ENCODE peak calls at places on chromosomes 13 and 19, in ten cellular contexts. K is cardiac muscle cell, Q is IMR-90, J is ascending aorta, V is BE2C, S is heart right ventricle, Y is endothelial cell of umbilical vein, L is gastrocnemius medialis, N is colonic mucosa, W is K562. M is an unnamed sample.
A peak's percentile ranks its signal among the peaks of the same experiment; 100 is the strongest.

GRCh38 chr13:79228972-79229371 is 177.1 kb downstream of the RBM26 start:
- DNase-seq in Q (no peak), L (no peak), J (no peak), Y (no peak), W (no peak), K (no peak), V (no peak), N (no peak), S (no peak), M (no peak)

GRCh38 chr19:17058236-17058635 is 17.0 kb downstream of the HAUS8 start:
- DNase-seq in L (no peak), Q (peak; percentile 46), W (no peak), J (no peak), Y (no peak), K (peak; percentile 51), N (no peak), V (no peak), S (no peak), M (no peak)

GRCh38 chr19:51531349-51532315 is at the start of gene SIGLEC6:
- DNase-seq in W (no peak), Q (no peak), N (peak; percentile 30), Y (no peak), S (peak; percentile 20), J (peak; percentile 44), V (no peak), K (no peak), L (peak; percentile 28), M (no peak)

GRCh38 chr19:8251025-8251472 is 41.9 kb downstream of the CERS4 start:
- DNase-seq in J (no peak), V (no peak), Q (peak; percentile 11), Y (no peak), W (no peak), S (peak; percentile 86), K (peak; percentile 58), L (peak; percentile 48), N (no peak), M (no peak)

GRCh38 chr13:29496241-29496712 is 99.2 kb downstream of the SLC7A1 start:
- DNase-seq in J (peak; percentile 36), W (no peak), S (peak; percentile 31), Y (no peak), N (no peak), Q (no peak), L (no peak), K (peak; percentile 32), V (no peak), M (no peak)

GRCh38 chr19:1474011-1474764 is 4.8 kb downstream of the C19orf25 start:
- DNase-seq in Y (no peak), V (no peak), Q (peak; percentile 35), K (no peak), L (no peak), N (no peak), S (no peak), J (no peak), W (no peak), M (no peak)

GRCh38 chr19:41638624-41639023 is 11.8 kb upstream of the CEACAM4 start:
- DNase-seq in Q (no peak), K (no peak), S (no peak), V (no peak), W (no peak), Y (no peak), L (no peak), J (no peak), N (no peak), M (no peak)

GRCh38 chr13:67351915-67352314 is 121.8 kb upstream of the PCDH9 start:
- DNase-seq in Q (peak; percentile 44), K (peak; percentile 18), W (no peak), L (no peak), Y (no peak), V (no peak), S (no peak), N (no peak), J (no peak), M (no peak)

GRCh38 chr13:28347456-28348371 is 147.2 kb downstream of the FLT1 start:
- DNase-seq in V (peak; percentile 57), L (no peak), Y (no peak), W (peak; percentile 32), J (no peak), K (no peak), N (no peak), S (no peak), Q (no peak), M (no peak)

GRCh38 chr13:106176103-106176502 is 359.4 kb downstream of the EFNB2 start:
- DNase-seq in K (peak; percentile 13), S (no peak), Y (no peak), W (no peak), L (no peak), V (no peak), J (no peak), Q (peak; percentile 78), N (no peak), M (no peak)

GRCh38 chr13:38872693-38873092 is 117.9 kb downstream of the STOML3 start:
- DNase-seq in Y (peak; percentile 21), S (peak; percentile 24), W (peak; percentile 39), V (peak; percentile 61), N (no peak), L (peak; percentile 18), J (no peak), K (peak; percentile 57), Q (peak; percentile 5), M (no peak)

GRCh38 chr19:45152504-45153338 is 8.1 kb downstream of the NKPD1 start:
- DNase-seq in L (peak; percentile 23), S (peak; percentile 42), J (no peak), Y (peak; percentile 48), V (peak; percentile 58), N (peak; percentile 48), Q (peak; percentile 40), W (no peak), K (peak; percentile 72), M (peak; percentile 45)

GRCh38 chr13:98523455-98524102 is 53.3 kb downstream of the STK24 start:
- DNase-seq in K (no peak), L (no peak), N (no peak), Q (no peak), W (no peak), V (no peak), J (no peak), S (no peak), Y (no peak), M (no peak)

GRCh38 chr13:98525852-98526512 is 50.9 kb downstream of the STK24 start:
- DNase-seq in J (no peak), L (no peak), S (no peak), Y (no peak), W (no peak), K (no peak), V (no peak), N (no peak), Q (no peak), M (no peak)

GRCh38 chr13:98524793-98525192 is 52.1 kb downstream of the STK24 start:
- DNase-seq in N (no peak), J (no peak), Y (no peak), L (no peak), W (no peak), Q (no peak), K (no peak), S (no peak), V (no peak), M (no peak)

GRCh38 chr13:98525452-98525851 is 51.5 kb downstream of the STK24 start:
- DNase-seq in Y (no peak), V (no peak), W (no peak), N (no peak), K (no peak), S (no peak), J (no peak), Q (no peak), L (no peak), M (no peak)

DNA sequence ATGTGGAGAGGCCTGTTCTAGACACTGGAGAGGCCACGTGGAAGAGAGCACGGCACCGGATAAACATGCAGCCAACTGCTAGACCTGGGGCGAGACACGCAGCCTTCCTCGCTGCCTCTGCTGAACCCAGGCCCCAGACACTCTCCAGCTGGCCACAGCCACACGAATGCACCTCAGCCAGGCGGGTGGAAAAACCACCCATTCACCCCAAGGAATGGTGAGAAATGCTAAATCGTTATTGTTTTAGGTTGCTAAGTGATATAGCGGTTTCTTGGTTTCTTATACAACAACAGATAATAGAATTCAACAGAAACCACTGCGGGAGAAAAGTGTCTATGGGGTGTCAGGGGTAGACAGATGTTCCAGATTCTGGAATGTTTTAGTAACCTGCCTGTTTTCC is 52.5 kb downstream of the STK24 start:
- DNase-seq in L (no peak), K (no peak), Q (no peak), J (no peak), N (no peak), Y (no peak), V (no peak), S (no peak), W (no peak), M (no peak)
- H3K4me1 ChIP-seq in L (peaks cover 58% of the 10 kb centered on the region), K (peaks cover 55% of the 10 kb centered on the region), Q (peaks cover 23% of the 10 kb centered on the region), J (no peaks in the 10 kb centered on the region), N (no peaks in the 10 kb centered on the region), Y (no peaks in the 10 kb centered on the region), V (peaks cover 4% of the 10 kb centered on the region), S (peaks cover 55% of the 10 kb centered on the region), W (no peaks in the 10 kb centered on the region), M (peaks cover 4% of the 10 kb centered on the region)

DNA sequence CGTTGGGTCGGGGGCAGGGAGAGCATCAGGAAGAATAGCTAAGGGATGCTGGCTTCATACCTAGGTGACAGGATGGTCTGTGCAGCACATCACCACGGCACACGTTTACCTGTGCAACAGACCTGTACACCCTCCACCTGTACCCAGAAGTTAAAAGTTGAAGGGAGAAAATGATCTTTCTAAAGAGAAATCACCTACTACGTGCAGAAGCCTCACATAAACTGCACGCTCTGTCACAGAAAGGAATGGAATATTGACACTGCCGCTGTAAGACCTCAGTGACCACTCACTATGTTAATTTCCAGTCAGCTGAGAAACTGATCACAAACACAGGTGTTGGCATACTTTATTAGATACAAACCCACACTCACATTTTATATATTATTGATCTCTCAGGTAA is 26.8 kb downstream of the LAMP1 start:
- DNase-seq in W (no peak), L (no peak), N (no peak), S (no peak), Q (no peak), V (no peak), K (no peak), J (no peak), Y (no peak), M (no peak)
- H3K36me3 ChIP-seq in W (peaks cover 51% of the 10 kb centered on the region), L (peaks cover 51% of the 10 kb centered on the region), N (peaks cover 11% of the 10 kb centered on the region), S (peaks cover 55% of the 10 kb centered on the region), Q (peaks cover 43% of the 10 kb centered on the region), V (peaks cover 38% of the 10 kb centered on the region), K (peaks cover 32% of the 10 kb centered on the region), J (peaks cover 46% of the 10 kb centered on the region), Y (peaks cover 33% of the 10 kb centered on the region), M (peaks cover 38% of the 10 kb centered on the region)

DNA sequence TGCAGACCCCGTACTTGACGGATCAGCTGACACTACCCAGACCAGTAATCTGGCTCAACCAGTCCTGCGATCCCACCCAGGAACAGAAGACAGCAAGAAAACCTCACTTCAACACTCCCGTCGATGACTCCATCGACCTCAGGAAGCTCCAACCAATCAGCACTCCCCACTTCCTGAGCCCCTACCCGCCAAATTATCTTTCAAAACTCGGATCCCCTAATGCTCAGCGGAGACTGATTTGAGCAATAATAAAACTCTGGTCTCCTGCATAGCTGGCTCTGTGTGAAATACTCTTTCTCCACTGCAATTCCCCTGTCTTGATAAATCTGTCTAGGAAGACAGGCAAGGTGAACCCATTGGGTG is 1.2 kb downstream of the LSM4 start:
- DNase-seq in L (no peak), N (no peak), J (no peak), K (peak; percentile 50), Y (no peak), V (no peak), W (no peak), S (no peak), Q (peak; percentile 33), M (no peak)
- H3K4me1 ChIP-seq in L (peaks cover 45% of the 10 kb centered on the region), N (peaks cover 42% of the 10 kb centered on the region), J (peaks cover 4% of the 10 kb centered on the region), K (peaks cover 19% of the 10 kb centered on the region), Y (peaks cover 54% of the 10 kb centered on the region), V (peaks cover 28% of the 10 kb centered on the region), W (peaks cover 44% of the 10 kb centered on the region), S (peaks cover 50% of the 10 kb centered on the region), Q (peaks cover 5% of the 10 kb centered on the region), M (peaks cover 12% of the 10 kb centered on the region)

GRCh38 chr19:21052902-21053301 is 29.1 kb upstream of the ZNF714 start:
- DNase-seq in L (no peak), N (no peak), S (no peak), W (peak; percentile 31), Y (no peak), K (no peak), Q (no peak), V (no peak), J (no peak), M (no peak)
- H3K36me3 ChIP-seq in L (peaks cover 51% of the 10 kb centered on the region), N (no peaks in the 10 kb centered on the region), S (peaks cover 92% of the 10 kb centered on the region), W (peaks cover 42% of the 10 kb centered on the region), Y (no peaks in the 10 kb centered on the region), K (peaks cover 23% of the 10 kb centered on the region), Q (peaks cover 18% of the 10 kb centered on the region), V (peaks cover 26% of the 10 kb centered on the region), J (peaks cover 46% of the 10 kb centered on the region), M (peaks cover 32% of the 10 kb centered on the region)

M was measured in SJSA1.